ENCODE peak calls at places on chromosomes 16 and 17, in four cellular contexts. Q is Caco-2; P is GM23248; L is CD8-positive, alpha-beta memory T cell. A is an unnamed sample. For H3K4me1, the result is how much of the 10 kb centered on the place peaks cover.

GRCh38 chr17:1997146-1997586 is 28.0 kb downstream of the RTN4RL1 start:
- DNase-seq in Q (peak), P (no peak), L (no peak), A (no peak)

GRCh38 chr17:11950771-11951519 is 46.3 kb downstream of the ZNF18 start:
- DNase-seq in Q (no peak), P (peak), L (no peak), A (no peak)

GRCh38 chr17:43780135-43780534 is at the start of gene CFAP97D1:
- DNase-seq in Q (no peak), P (no peak), L (no peak), A (no peak)

GRCh38 chr17:9339958-9340357 is 235.7 kb downstream of the STX8 start:
- DNase-seq in Q (peak), P (no peak), L (no peak), A (no peak)

GRCh38 chr17:63698381-63698885 is 1.5 kb downstream of the LIMD2 start:
- DNase-seq in Q (no peak), P (no peak), L (no peak), A (peak)

GRCh38 chr16:66544358-66544757 is 5.6 kb downstream of the TK2 start:
- DNase-seq in Q (no peak), P (no peak), L (no peak), A (no peak)

GRCh38 chr16:7272567-7273158 is 60.0 kb upstream of the RBFOX1 start:
- DNase-seq in Q (no peak), P (no peak), L (no peak), A (no peak)

GRCh38 chr16:87864331-87864989 is 4.8 kb downstream of the SLC7A5 start:
- DNase-seq in Q (no peak), P (peak), L (no peak), A (no peak)

GRCh38 chr16:65069766-65070165 is 52.1 kb downstream of the CDH11 start:
- DNase-seq in Q (no peak), P (peak), L (no peak), A (no peak)

GRCh38 chr16:27703545-27703944 is 153.6 kb downstream of the KATNIP start:
- DNase-seq in Q (no peak), P (peak), L (no peak), A (no peak)

GRCh38 chr16:48865511-48865910 is 255.5 kb upstream of the N4BP1 start:
- DNase-seq in Q (no peak), P (no peak), L (no peak), A (no peak)

GRCh38 chr16:50263940-50264929 is 2.1 kb upstream of the ADCY7 start:
- DNase-seq in Q (no peak), P (peak), L (no peak), A (no peak)

GRCh38 chr17:81726004-81726403 is 13.9 kb downstream of the SLC25A10 start:
- DNase-seq in Q (no peak), P (no peak), L (no peak), A (no peak)

GRCh38 chr17:83053779-83054451 is 25.5 kb upstream of the METRNL start:
- DNase-seq in Q (no peak), P (no peak), L (peak), A (no peak)

GRCh38 chr17:17313350-17313991 is 10.3 kb downstream of the NT5M start:
- DNase-seq in Q (peak), P (peak), L (peak), A (peak)

GRCh38 chr16:47374629-47375028 is 86.2 kb downstream of the ITFG1 start:
- DNase-seq in Q (no peak), P (no peak), L (no peak), A (no peak)

GRCh38 chr17:75751676-75752404 is 13.2 kb downstream of the GALK1 start:
- DNase-seq in Q (no peak), P (no peak), L (no peak), A (no peak)

GRCh38 chr16:24150282-24150681 is 105.9 kb upstream of the CACNG3 start:
- DNase-seq in Q (no peak), P (no peak), L (no peak), A (no peak)

GRCh38 chr16:74903095-74903494 is 81.8 kb downstream of the WDR59 start:
- DNase-seq in Q (no peak), P (no peak), L (no peak), A (no peak)

GRCh38 chr16:61836804-61837398 is 199.3 kb downstream of the CDH8 start:
- DNase-seq in Q (no peak), P (no peak), L (no peak), A (no peak)

DNA sequence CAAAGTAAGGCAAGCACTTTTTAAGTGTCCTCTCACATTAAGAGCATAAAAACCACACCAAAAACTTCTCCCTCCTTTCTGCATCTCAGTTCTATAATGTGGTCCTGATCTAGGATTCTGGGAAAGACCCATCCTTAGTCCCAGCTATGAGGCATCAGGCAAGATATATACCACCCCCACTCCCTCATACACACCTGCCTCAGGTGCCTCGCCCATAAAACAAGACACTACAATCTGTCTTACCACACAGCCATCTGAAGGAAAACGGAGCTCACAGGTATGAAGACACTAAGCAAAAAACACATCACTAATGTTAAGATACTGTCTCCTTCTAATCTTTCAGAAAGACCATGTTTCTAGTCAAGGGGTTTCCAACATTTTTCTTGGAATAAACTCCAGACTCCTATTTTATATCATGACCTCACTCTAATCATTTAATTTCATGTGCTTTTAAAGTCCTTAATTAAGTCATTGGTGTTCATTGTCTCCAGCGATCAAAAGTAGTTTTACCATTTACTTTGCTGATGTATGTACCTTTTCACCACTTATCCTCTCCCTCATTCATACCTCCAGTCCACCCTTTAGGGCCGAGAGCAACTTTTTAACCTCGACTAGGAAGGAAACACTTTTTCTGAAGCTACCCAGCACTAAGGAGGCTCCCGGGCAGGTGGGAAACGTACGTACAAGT is 1.1 kb downstream of the MAP3K14 start:
- DNase-seq in Q (peak), P (no peak), L (peak), A (peak)
- H3K4me1 ChIP-seq in Q (under half), P (half or more), L (half or more), A (half or more)

GRCh38 chr17:78001612-78002011 is 43.1 kb downstream of the TNRC6C start:
- DNase-seq in Q (no peak), P (no peak), L (no peak), A (no peak)

GRCh38 chr17:78000351-78000750 is 41.8 kb downstream of the TNRC6C start:
- DNase-seq in Q (no peak), P (peak), L (no peak), A (no peak)

GRCh38 chr17:78001182-78001581 is 42.7 kb downstream of the TNRC6C start:
- DNase-seq in Q (no peak), P (no peak), L (no peak), A (no peak)

GRCh38 chr17:77999413-78000173 is 41.1 kb downstream of the TNRC6C start:
- DNase-seq in Q (peak), P (peak), L (no peak), A (no peak)

DNA sequence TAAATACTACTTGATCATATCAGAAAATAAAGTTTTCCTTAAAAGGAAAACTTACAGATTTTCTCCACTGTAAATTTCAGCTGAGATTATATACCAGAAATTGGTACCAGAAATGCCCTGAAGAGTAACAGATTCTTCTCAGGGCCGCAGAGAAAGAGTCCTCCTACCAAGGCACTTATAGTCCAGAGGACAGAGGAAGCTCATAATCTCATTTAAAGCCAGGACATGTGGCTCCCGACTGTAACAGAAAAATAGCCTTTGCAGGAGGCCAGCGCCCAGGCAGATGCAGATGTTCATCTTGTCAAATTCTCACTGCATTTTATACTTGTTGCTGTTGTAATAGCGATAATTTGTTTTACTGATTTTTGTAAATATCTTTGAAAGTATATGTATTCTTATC is 43.7 kb downstream of the TNRC6C start:
- DNase-seq in Q (no peak), P (no peak), L (no peak), A (no peak)
- H3K4me1 ChIP-seq in Q (under half), P (under half), L (under half), A (under half)

DNA sequence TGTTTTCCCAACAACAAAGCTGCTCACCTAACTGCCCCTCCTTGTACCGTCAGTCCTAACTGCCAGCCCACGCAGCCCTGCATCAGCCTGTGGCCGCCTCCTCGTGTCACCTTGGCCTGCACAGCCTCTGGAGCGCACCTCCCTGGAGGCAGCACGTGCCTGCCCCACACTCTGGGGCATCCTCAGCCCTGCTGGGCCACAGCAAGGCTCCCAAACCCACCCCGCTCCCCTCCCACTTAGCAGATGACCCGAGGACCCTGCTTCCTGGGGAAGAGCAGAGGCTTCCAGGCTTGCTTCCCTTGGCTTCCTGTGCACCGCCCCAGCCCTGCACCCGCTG is 114.8 kb downstream of the MGAT5B start:
- DNase-seq in Q (no peak), P (no peak), L (no peak), A (no peak)
- H3K4me1 ChIP-seq in Q (under half), P (under half), L (under half), A (under half)

DNA sequence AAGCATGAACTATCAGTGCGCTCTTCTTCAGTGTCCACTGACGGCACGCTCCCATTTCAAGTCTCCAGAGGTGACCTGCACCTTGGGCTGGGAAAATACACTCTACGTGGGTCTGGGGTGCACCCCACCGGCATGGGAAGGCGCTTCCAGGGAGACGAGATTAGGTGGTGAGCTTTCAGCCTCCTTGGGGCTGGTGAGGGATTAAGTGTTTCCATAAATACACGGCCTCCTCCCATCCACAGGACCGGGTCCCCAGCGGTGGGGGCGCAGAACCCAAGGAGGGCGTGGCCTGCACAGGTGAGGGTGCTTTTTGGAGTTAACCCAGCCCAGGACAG is 1.2 kb downstream of the C16orf74 start:
- DNase-seq in Q (no peak), P (no peak), L (no peak), A (no peak)
- H3K4me1 ChIP-seq in Q (under half), P (under half), L (under half), A (under half)

DNA sequence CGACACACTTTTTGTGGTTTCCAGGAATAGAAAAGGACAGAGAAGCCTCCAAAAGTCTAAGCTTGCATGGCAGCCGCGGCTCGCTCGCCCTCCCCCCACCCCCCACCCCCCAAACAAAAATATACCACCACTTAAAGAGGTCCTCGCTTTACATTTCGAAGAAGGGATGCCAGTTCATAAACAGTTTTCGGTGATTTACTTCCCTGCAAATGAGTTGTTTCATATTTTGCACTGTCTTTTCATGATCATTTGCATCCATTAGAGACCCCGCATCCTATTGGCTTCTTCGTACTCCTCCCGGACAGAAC is 234 bp downstream of the HOXB8 start:
- DNase-seq in Q (no peak), P (no peak), L (no peak), A (no peak)
- H3K4me1 ChIP-seq in Q (under half), P (under half), L (half or more), A (half or more)

GRCh38 chr16:89319883-89320716 is 102.6 kb downstream of the ZNF778 start:
- DNase-seq in Q (peak), P (peak), L (no peak), A (no peak)

GRCh38 chr16:89324056-89325010 is 106.8 kb downstream of the ZNF778 start:
- DNase-seq in Q (no peak), P (peak), L (no peak), A (no peak)

GRCh38 chr16:89320717-89321501 is 103.4 kb downstream of the ZNF778 start:
- DNase-seq in Q (peak), P (peak), L (no peak), A (no peak)

GRCh38 chr16:89323120-89323960 is 105.8 kb downstream of the ZNF778 start:
- DNase-seq in Q (no peak), P (no peak), L (no peak), A (no peak)

DNA sequence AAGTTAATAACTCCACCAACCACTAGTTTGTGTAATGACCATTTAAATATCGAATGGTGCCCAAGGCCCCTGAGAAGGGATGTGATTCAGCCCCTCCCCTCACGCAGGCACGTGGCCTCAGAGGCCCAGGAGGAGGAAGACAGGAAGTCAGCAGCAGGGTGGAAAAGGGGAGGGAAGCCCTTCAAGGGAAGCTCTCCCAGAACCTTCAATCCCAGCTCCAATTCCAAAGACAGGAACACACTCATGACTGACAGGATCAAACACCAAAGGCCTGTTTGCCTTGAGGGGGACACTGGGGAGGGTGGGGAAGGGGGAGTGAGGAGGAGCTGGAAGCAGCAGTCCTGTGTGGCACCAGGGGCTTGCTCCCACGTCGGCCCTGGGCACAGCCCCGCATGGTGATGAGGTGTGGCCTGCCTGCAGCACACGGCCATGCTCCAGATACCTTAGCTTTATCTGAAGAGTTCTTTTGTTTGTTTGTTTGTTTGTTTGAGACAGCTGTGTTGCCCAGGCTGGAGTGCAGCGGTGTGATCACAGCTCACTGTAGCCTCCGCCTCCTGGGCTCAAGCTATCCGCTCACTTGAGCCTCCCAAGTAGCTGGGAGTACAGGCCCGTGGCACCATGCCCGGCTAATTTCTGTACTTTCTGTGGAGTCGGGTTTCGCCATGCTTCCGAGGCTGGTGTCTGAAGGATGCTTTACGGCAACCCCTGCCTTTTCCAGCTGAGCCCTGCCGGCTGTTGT is 105.0 kb downstream of the ZNF778 start:
- DNase-seq in Q (no peak), P (peak), L (no peak), A (no peak)
- H3K4me1 ChIP-seq in Q (half or more), P (half or more), L (half or more), A (half or more)

A was measured in naive thymus-derived CD4-positive, alpha-beta T cell.